ENCODE peak calls at places on chromosomes 3 and 15, in nine cellular contexts. F is ovary, N is transverse colon, U is GM12891, S is sigmoid colon, T is A549, J is spleen, M is adrenal gland, E is K562. R is an unnamed sample.

GRCh38 chr15:20356444-20357138 is 185.0 kb downstream of the GOLGA6L6 start:
- DNase-seq in F (peak), U (peak), S (peak), N (peak), J (peak), E (peak), M (peak), T (peak), R (peak)

GRCh38 chr15:24684313-24684712 is 8.7 kb downstream of the NPAP1 start:
- DNase-seq in N (no peak), U (no peak), E (no peak), T (no peak), J (no peak), M (no peak), S (no peak), F (no peak), R (no peak)

GRCh38 chr3:139954146-139954545 is 19.2 kb downstream of the CLSTN2 start:
- DNase-seq in T (no peak), E (no peak), F (no peak), J (no peak), S (no peak), N (no peak), M (no peak), U (no peak), R (no peak)

GRCh38 chr3:129553771-129554170 is 10.8 kb downstream of the H1-8 start:
- DNase-seq in E (peak), J (no peak), S (no peak), T (no peak), N (no peak), M (no peak), F (no peak), U (no peak), R (no peak)

GRCh38 chr3:151404316-151404715 is 19.8 kb upstream of the P2RY12 start:
- DNase-seq in T (no peak), E (no peak), M (no peak), S (no peak), J (no peak), F (no peak), N (no peak), U (no peak), R (no peak)

GRCh38 chr15:38145671-38146111 is 106.9 kb upstream of the SPRED1 start:
- DNase-seq in T (no peak), U (no peak), F (no peak), J (no peak), N (no peak), S (no peak), M (no peak), E (no peak), R (no peak)

GRCh38 chr15:67201136-67201535 is 53.3 kb downstream of the AAGAB start:
- DNase-seq in S (no peak), E (no peak), T (no peak), M (no peak), N (no peak), F (no peak), J (no peak), U (no peak), R (no peak)

GRCh38 chr15:31259562-31260252 is 66.9 kb upstream of the KLF13 start:
- DNase-seq in N (peak), S (no peak), U (no peak), J (no peak), F (no peak), M (no peak), T (no peak), E (no peak), R (no peak)

GRCh38 chr3:9448643-9449042 is 51.2 kb downstream of the SETD5 start:
- DNase-seq in M (no peak), N (no peak), J (no peak), T (no peak), U (no peak), S (no peak), E (no peak), F (no peak), R (no peak)

GRCh38 chr15:100710744-100711478 is 108.5 kb downstream of the ASB7 start:
- DNase-seq in U (no peak), N (no peak), M (peak), T (no peak), E (no peak), S (no peak), J (no peak), F (no peak), R (no peak)

GRCh38 chr15:55829826-55830225 is 86.9 kb upstream of the PRTG start:
- DNase-seq in N (no peak), J (no peak), T (no peak), U (no peak), E (no peak), S (no peak), F (no peak), M (no peak), R (no peak)

GRCh38 chr3:10327592-10327991 is 6.7 kb upstream of the SEC13 start:
- DNase-seq in N (no peak), M (no peak), E (no peak), U (no peak), J (peak), S (no peak), T (no peak), F (no peak), R (no peak)

GRCh38 chr15:34682673-34683072 is 72.1 kb downstream of the GJD2 start:
- DNase-seq in M (no peak), T (no peak), N (no peak), J (no peak), E (no peak), S (no peak), F (no peak), U (no peak), R (peak)

GRCh38 chr15:99324082-99324620 is 72.9 kb downstream of the LRRC28 start:
- DNase-seq in U (no peak), F (no peak), S (no peak), M (no peak), E (no peak), J (no peak), T (peak), N (no peak), R (peak)

GRCh38 chr3:87311309-87311708 is 34.9 kb upstream of the POU1F1 start:
- DNase-seq in T (no peak), S (no peak), N (no peak), J (no peak), E (no peak), U (no peak), M (no peak), F (no peak), R (peak)

GRCh38 chr3:182920515-182921084 is 59.7 kb downstream of the DCUN1D1 start:
- DNase-seq in T (peak), N (no peak), S (no peak), E (peak), U (no peak), M (peak), F (no peak), J (no peak), R (no peak)

DNA sequence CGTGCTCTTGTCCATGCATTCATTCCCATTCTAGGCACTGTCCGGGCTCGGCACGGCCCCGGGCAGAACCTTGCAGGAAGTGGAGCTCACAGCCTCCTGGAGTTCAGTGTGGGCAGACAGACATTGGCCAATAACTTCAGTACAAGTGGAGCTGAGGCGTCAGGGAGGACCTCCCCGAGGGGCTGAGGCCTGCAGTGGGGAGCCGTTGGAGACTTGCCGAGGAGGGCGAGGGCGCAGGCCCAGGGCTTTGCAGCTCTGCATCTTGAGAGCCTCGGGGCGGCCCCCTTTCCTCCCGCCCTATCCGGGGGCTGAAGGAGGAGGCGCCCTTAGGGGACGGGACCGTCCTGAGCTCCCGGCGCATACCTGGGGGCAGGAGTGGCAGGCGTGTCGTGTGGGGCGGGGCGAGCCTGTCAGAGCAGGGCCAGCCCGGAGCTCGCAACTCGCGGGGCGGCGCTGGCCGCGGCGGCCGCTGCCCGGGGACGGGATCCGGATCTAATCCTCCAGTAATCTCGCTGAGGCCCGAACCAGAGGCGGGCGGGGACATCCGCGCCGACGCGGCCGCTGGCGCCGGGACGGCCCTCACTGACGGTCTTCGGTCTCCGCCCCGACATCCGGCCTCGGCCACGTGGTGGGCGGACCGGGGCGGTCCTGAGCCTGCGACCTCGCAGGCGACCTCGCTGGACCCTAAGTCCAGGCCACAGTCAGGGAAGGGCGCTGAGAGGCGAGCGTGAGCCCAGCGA is at the start of gene ACY1:
- DNase-seq in N (peak), E (peak), J (peak), U (peak), T (peak), F (peak), S (peak), M (peak), R (peak)
- TF ChIP-seq POLR2A in N (peak), E (no peak), J (no peak), U (peak), T (peak), F (peak), S (peak), M (peak), R (peak)

GRCh38 chr15:22939652-22940061 is 40.5 kb downstream of the CYFIP1 start:
- DNase-seq in J (no peak), U (no peak), M (no peak), F (no peak), N (no peak), E (no peak), T (no peak), S (no peak), R (no peak)

GRCh38 chr15:22939051-22939450 is 41.1 kb downstream of the CYFIP1 start:
- DNase-seq in N (no peak), M (no peak), J (no peak), F (no peak), S (no peak), U (no peak), E (no peak), T (no peak), R (no peak)

GRCh38 chr15:22942877-22943276 is 37.3 kb downstream of the CYFIP1 start:
- DNase-seq in F (no peak), T (no peak), S (peak), M (no peak), E (peak), U (no peak), N (no peak), J (no peak), R (no peak)

GRCh38 chr15:22942306-22942855 is 37.8 kb downstream of the CYFIP1 start:
- DNase-seq in T (no peak), U (no peak), J (no peak), M (no peak), F (no peak), E (no peak), N (no peak), S (peak), R (no peak)

GRCh38 chr15:22941179-22941578 is 39.0 kb downstream of the CYFIP1 start:
- DNase-seq in N (no peak), S (peak), T (no peak), E (no peak), M (no peak), F (no peak), J (no peak), U (no peak), R (no peak)
- TF ChIP-seq POLR2A in N (no peak), S (no peak), T (no peak), E (no peak), M (no peak), F (no peak), J (no peak), U (no peak), R (no peak)

GRCh38 chr3:41697702-41698101 is 264.2 kb downstream of the ULK4 start:
- DNase-seq in T (no peak), J (no peak), S (no peak), U (no peak), F (no peak), M (no peak), E (no peak), N (no peak), R (no peak)

GRCh38 chr3:41693799-41694198 is 268.1 kb downstream of the ULK4 start:
- DNase-seq in F (no peak), T (no peak), M (no peak), J (no peak), U (no peak), S (no peak), N (no peak), E (no peak), R (no peak)

GRCh38 chr3:41701196-41701698 is 260.7 kb downstream of the ULK4 start:
- DNase-seq in T (no peak), F (no peak), U (no peak), S (no peak), E (no peak), M (no peak), N (no peak), J (no peak), R (no peak)

GRCh38 chr3:41700155-41700554 is 261.7 kb downstream of the ULK4 start:
- DNase-seq in F (no peak), E (peak), N (no peak), M (no peak), T (no peak), U (no peak), S (no peak), J (no peak), R (no peak)

DNA sequence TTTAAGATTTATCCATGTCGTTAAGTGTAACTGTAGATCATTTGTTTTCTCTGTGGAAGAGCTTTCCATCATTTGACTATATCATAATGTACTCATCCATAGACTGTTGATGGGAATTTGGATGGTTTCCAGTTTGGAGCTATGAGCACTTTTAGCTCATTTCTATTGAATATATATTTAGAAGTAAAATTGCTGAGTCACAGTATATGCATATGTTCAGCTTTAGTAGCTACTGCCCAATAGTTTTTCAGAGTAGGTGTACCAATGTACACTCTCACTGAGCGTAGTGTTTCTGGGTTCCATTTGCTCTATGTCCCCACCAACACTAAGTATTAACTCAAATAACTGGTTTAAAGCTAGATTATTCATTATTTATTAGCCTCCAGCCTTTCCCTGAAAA is 263.0 kb downstream of the ULK4 start:
- DNase-seq in U (no peak), S (no peak), M (no peak), N (no peak), J (no peak), T (no peak), F (no peak), E (no peak), R (no peak)
- TF ChIP-seq POLR2A in U (no peak), S (no peak), M (no peak), N (no peak), J (no peak), T (no peak), F (no peak), E (no peak), R (no peak)

GRCh38 chr3:184135149-184135910 is at the start of gene EIF2B5:
- DNase-seq in F (peak), J (peak), T (peak), S (peak), N (peak), M (peak), E (peak), U (peak), R (peak)

GRCh38 chr3:184135911-184136260 is 728 bp downstream of the EIF2B5 start:
- DNase-seq in S (no peak), T (no peak), J (no peak), F (no peak), E (no peak), M (no peak), N (no peak), U (no peak), R (no peak)

GRCh38 chr3:184132947-184133346 is 2.2 kb upstream of the EIF2B5 start:
- DNase-seq in F (no peak), M (no peak), J (no peak), S (no peak), N (no peak), T (no peak), E (no peak), U (no peak), R (no peak)

GRCh38 chr3:184134746-184135148 is 411 bp upstream of the EIF2B5 start:
- DNase-seq in T (no peak), F (no peak), E (no peak), U (no peak), J (no peak), M (no peak), S (no peak), N (no peak), R (no peak)

DNA sequence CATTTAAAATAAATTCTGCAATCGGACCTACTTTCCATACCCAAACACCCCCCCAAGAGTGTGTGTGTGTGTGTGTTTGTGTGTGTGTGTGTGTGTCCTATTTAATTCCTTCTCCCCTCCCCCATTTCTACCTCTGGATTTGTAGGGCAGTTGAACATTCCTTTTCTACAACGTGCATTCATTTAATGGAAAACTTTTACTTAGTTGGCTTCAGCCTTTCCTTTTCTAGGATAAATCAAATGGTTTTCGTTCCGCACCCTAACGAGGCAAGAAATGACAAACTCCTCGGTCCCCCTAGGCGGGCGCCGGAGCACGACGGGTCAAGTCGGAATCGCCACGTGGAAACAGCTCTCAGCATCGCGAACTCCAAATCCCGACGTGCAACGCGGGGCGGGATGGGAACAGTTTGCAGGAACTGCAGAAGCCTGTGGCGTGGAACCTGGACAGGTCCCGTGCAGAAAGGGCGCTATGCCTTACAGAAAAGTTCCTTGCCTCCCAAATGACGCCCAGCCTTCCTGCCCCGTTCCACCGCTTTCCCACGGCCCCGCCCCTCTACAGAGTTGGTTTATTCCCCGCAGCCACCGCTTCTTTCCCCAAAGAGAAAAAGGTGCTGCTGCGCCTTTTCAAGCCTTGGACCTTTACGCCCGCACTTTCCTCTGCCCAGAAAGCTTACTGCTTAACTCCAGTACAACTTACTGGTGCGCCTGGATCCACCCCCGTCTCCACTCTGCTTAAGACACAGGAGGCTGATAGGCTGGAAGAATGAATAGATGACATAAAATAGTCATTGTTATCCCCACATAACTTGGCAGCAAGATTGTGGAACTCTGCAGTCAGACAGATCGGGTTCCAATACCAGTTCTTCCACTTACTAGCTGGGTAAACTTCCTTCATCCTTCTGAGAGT is 1.1 kb upstream of the EIF2B5 start:
- DNase-seq in S (peak), N (peak), F (peak), M (peak), E (peak), U (no peak), T (peak), J (peak), R (peak)
- TF ChIP-seq POLR2A in S (peak), N (peak), F (peak), M (peak), E (peak), U (no peak), T (peak), J (no peak), R (peak)

DNA sequence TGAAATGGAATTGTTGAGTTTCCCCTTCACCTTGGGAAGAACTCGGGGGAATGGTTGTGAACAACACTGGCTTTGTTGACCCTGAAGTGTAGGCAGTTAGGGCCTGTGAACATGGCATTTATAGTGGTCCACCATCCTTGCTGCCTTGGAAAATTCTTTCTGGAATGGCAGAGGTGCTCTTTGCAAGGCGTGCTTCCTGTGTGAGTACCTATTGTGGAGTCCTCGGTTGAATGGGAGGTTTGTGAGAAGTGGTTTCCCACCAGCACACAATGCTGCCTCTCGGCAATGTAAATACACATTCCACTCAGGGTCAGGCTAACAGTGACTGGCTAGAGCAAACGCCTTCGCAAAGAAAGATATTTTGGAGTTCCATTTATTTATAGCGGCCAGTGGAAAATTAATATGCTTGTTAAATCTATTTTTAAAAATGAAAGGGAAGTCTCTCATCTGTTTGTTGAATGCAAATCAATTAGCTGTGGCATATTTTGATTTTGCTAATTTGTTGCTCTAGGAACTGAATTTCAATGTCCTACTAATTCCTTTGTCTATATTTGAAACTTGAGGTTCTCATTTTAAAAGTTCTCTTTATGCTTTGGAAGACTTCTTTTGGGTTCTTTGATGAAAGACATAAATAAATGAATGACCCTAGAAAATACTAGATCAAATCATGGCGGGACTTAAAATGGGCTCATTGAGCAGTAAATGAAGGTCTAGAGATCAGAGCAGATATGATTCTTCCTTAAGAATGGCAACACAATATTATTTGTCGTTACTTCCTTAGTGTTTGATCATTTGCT is 59.5 kb downstream of the FNDC3B start:
- DNase-seq in S (no peak), M (no peak), T (no peak), J (no peak), N (no peak), F (no peak), U (no peak), E (no peak), R (no peak)
- TF ChIP-seq POLR2A in S (no peak), M (no peak), T (no peak), J (no peak), N (no peak), F (no peak), U (no peak), E (peak), R (no peak)

DNA sequence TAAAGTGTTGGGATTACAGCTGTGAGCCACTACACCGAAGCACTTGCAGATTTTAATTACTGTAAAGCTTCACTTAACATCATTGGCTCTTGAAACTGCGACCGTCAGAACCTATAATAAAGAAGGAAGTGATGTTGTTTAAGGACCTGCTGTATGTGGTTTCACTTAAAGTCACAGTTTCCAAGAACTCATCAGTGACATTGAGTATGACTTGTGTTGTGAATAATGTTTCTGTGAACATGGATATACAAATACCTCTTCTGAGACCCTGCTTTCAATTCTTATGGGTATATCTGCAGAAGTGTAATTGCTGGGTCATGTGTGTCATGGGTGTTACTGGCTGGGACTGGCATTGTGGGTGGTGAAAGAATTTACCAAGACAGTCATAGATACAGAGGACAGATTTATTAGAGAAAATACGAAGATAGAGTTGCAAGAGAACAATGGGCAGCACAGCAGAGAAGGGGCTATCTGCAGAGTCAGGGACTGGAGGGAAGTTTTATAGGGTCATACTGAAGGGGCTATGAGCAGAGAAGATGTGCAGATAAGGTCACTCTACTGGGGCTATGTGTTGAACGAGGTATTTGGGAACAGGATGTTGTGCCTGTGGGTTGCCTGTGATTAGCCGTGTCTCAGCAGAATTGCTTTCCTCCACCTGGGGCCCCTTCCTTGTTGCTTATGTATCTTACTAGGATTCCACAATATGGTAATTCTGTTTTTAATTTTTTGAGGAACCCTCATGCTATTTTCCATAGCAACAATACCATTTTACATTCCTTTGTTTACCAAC is 4.5 kb downstream of the NDUFB5 start:
- DNase-seq in J (no peak), U (no peak), N (no peak), S (no peak), T (no peak), E (peak), F (no peak), M (no peak), R (no peak)
- TF ChIP-seq POLR2A in J (no peak), U (no peak), N (no peak), S (no peak), T (no peak), E (no peak), F (no peak), M (no peak), R (no peak)

R was measured in H54.